ENCODE peak calls at places on chromosomes 2 and 18, in four cellular contexts. Z, F, B and H are unnamed samples.
A peak's percentile ranks its signal among the peaks of the same experiment; 100 is the strongest.

GRCh38 chr2:131419447-131419846 is 55.5 kb upstream of the RAB6D start:
- DNase-seq in Z (peak; percentile 83), F (no peak), B (no peak), H (no peak)

GRCh38 chr2:36915627-36916026 is 50.7 kb downstream of the STRN start:
- DNase-seq in Z (no peak), F (no peak), B (no peak), H (no peak)

GRCh38 chr18:80231151-80231550 is 16.2 kb downstream of the PARD6G start:
- DNase-seq in Z (no peak), F (no peak), B (no peak), H (no peak)

GRCh38 chr2:183232161-183232865 is 108.1 kb downstream of the NUP35 start:
- DNase-seq in Z (no peak), F (no peak), B (peak; percentile 2), H (no peak)

GRCh38 chr2:42100696-42101585 is 53.1 kb downstream of the PKDCC start:
- DNase-seq in Z (peak; percentile 87), F (peak; percentile 72), B (peak; percentile 30), H (peak; percentile 71)

GRCh38 chr18:77377813-77378212 is 128.2 kb downstream of the GALR1 start:
- DNase-seq in Z (no peak), F (no peak), B (no peak), H (no peak)

GRCh38 chr2:173058097-173058496 is 17.5 kb upstream of the MAP3K20 start:
- DNase-seq in Z (no peak), F (no peak), B (no peak), H (no peak)

GRCh38 chr2:86372133-86372532 is 34.7 kb upstream of the REEP1 start:
- DNase-seq in Z (no peak), F (no peak), B (no peak), H (no peak)

GRCh38 chr18:74303936-74304335 is 11.7 kb upstream of the C18orf63 start:
- DNase-seq in Z (no peak), F (no peak), B (peak; percentile 66), H (peak; percentile 83)

GRCh38 chr2:65482971-65483370 is 50.6 kb upstream of the SPRED2 start:
- DNase-seq in Z (no peak), F (peak; percentile 70), B (no peak), H (no peak)

GRCh38 chr2:159202568-159203071 is 83.9 kb downstream of the WDSUB1 start:
- DNase-seq in Z (peak; percentile 47), F (no peak), B (peak; percentile 57), H (peak; percentile 96)

GRCh38 chr2:68448671-68449394 is 18.3 kb downstream of the FBXO48 start:
- DNase-seq in Z (no peak), F (no peak), B (no peak), H (no peak)

GRCh38 chr2:44277541-44277940 is 2.3 kb downstream of the SLC3A1 start:
- DNase-seq in Z (no peak), F (no peak), B (no peak), H (peak; percentile 55)

GRCh38 chr2:18976112-18976961 is 382.1 kb downstream of the OSR1 start:
- DNase-seq in Z (no peak), F (no peak), B (no peak), H (peak; percentile 64)

GRCh38 chr18:47883771-47884413 is 46.6 kb downstream of the SMAD2 start:
- DNase-seq in Z (no peak), F (no peak), B (peak; percentile 85), H (peak; percentile 80)

GRCh38 chr2:147223553-147223952 is 621.3 kb upstream of the ACVR2A start:
- DNase-seq in Z (no peak), F (no peak), B (peak; percentile 13), H (no peak)

GRCh38 chr2:214019229-214019972 is 391.5 kb upstream of the VWC2L start:
- DNase-seq in Z (no peak), F (peak; percentile 4), B (peak; percentile 83), H (peak; percentile 93)

GRCh38 chr2:54520687-54521086 is 64.6 kb downstream of the SPTBN1 start:
- DNase-seq in Z (no peak), F (no peak), B (peak; percentile 64), H (peak; percentile 95)